ENCODE peak calls at places on chromosomes 11 and 22, in four cellular contexts. L is CD8-positive, alpha-beta T cell; Z is MCF 10A; J is cardiac fibroblast. Y is an unnamed sample.

GRCh38 chr11:58177409-58178054 is 11.3 kb upstream of the OR9Q2 start:
- DNase-seq in L (no peak), Z (no peak), J (no peak), Y (no peak)

GRCh38 chr11:59135648-59136461 is 6.8 kb upstream of the FAM111A start:
- DNase-seq in L (peak; percentile 87), Z (peak; percentile 73), J (peak; percentile 83), Y (peak; percentile 68)

GRCh38 chr22:49655168-49655812 is 172.4 kb downstream of the BRD1 start:
- DNase-seq in L (no peak), Z (no peak), J (no peak), Y (no peak)

GRCh38 chr11:35714882-35715612 is 52.5 kb downstream of the TRIM44 start:
- DNase-seq in L (no peak), Z (no peak), J (peak; percentile 26), Y (no peak)

GRCh38 chr11:35494966-35495365 is 30.4 kb downstream of the PAMR1 start:
- DNase-seq in L (no peak), Z (no peak), J (no peak), Y (no peak)

GRCh38 chr11:85464283-85464682 is 162.9 kb downstream of the DLG2 start:
- DNase-seq in L (no peak), Z (peak; percentile 6), J (no peak), Y (no peak)

GRCh38 chr11:12282676-12283075 is 94.7 kb upstream of the PARVA start:
- DNase-seq in L (no peak), Z (no peak), J (no peak), Y (no peak)

GRCh38 chr11:18383388-18384156 is 10.8 kb upstream of the LDHA start:
- DNase-seq in L (peak; percentile 42), Z (peak; percentile 100), J (peak; percentile 97), Y (no peak)

GRCh38 chr11:130464289-130464812 is 15.9 kb downstream of the ADAMTS15 start:
- DNase-seq in L (no peak), Z (no peak), J (no peak), Y (no peak)

GRCh38 chr11:58165504-58166106 is 23.3 kb upstream of the OR9Q2 start:
- DNase-seq in L (no peak), Z (peak; percentile 30), J (no peak), Y (no peak)

GRCh38 chr11:72446929-72447753 is 12.8 kb upstream of the CLPB start:
- DNase-seq in L (no peak), Z (peak; percentile 66), J (peak; percentile 77), Y (no peak)

GRCh38 chr11:84714316-84714780 is 912.8 kb downstream of the DLG2 start:
- DNase-seq in L (no peak), Z (peak; percentile 76), J (peak; percentile 5), Y (peak; percentile 34)

GRCh38 chr22:41974691-41975290 is 5.5 kb downstream of the SEPTIN3 start:
- DNase-seq in L (no peak), Z (no peak), J (no peak), Y (no peak)

GRCh38 chr22:31122196-31122531 is 602 bp upstream of the INPP5J start:
- DNase-seq in L (no peak), Z (no peak), J (no peak), Y (no peak)

GRCh38 chr11:88181776-88182175 is 6.5 kb upstream of the RAB38 start:
- DNase-seq in L (no peak), Z (peak; percentile 35), J (no peak), Y (no peak)

GRCh38 chr11:64453466-64453865 is 94.5 kb downstream of the RPS6KA4 start:
- DNase-seq in L (no peak), Z (no peak), J (no peak), Y (no peak)
- TF ChIP-seq CTCF in L (no peak), Z (no peak), J (no peak), Y (no peak)

DNA sequence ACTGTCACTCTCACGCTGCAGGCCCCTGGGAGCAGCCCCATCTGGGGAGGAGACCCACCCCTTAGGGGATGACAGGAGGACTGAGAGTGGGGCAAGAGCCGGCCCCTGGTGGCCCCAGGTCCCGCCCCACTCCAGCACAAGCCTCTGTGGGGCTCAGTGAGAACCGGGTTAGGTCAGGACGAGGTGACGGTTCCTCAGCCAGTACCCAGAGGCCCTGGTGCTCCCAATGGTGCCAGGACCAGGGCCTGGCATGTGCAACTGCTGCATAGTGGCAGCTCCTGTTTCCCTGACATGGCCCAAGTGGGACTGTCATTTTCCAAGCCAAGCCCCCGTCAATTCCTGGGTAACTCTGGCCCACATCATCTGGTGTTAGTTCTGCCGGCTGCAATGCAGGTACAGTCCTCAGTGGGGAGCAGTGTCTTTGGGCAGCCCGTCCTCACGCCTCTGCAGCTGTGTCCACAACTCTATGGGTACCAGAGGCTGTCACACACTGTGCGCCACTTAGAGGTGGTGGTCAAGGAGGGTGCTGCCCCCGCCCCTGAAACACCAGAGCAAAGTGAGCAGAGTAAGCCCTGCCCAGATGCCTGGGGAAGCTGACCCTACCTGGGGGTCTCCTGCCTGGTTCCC is 15.9 kb downstream of the CHID1 start:
- DNase-seq in L (no peak), Z (no peak), J (no peak), Y (no peak)
- TF ChIP-seq CTCF in L (no peak), Z (no peak), J (peak; percentile 2), Y (no peak)

GRCh38 chr11:26225643-26226042 is 106.3 kb upstream of the ANO3 start:
- DNase-seq in L (no peak), Z (no peak), J (no peak), Y (no peak)

GRCh38 chr11:26227883-26228502 is 103.9 kb upstream of the ANO3 start:
- DNase-seq in L (no peak), Z (no peak), J (no peak), Y (no peak)

GRCh38 chr11:26228778-26229177 is 103.2 kb upstream of the ANO3 start:
- DNase-seq in L (no peak), Z (no peak), J (peak; percentile 33), Y (no peak)

GRCh38 chr11:26229270-26229669 is 102.7 kb upstream of the ANO3 start:
- DNase-seq in L (no peak), Z (peak; percentile 78), J (peak; percentile 95), Y (no peak)

DNA sequence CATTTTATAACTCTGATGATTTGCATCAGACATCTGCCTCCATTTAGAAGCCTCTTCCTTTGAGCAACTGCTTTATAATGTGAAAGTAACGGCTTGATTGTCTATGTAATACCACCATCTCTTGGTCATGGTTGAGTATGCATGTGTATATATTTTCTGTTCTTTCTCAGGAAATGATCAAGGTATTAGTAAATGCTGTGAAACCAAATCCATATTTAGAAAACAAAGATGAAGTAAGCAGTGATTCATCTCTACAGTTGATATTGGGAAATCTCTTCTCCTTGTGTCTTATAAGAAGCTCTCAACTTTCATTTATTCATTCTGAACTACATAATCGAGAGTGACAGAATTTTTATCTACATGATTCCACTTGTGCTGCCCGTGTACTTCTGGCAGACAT is 104.6 kb upstream of the ANO3 start:
- DNase-seq in L (no peak), Z (peak; percentile 78), J (peak; percentile 87), Y (no peak)
- TF ChIP-seq CTCF in L (no peak), Z (peak; percentile 53), J (peak; percentile 49), Y (peak; percentile 33)

DNA sequence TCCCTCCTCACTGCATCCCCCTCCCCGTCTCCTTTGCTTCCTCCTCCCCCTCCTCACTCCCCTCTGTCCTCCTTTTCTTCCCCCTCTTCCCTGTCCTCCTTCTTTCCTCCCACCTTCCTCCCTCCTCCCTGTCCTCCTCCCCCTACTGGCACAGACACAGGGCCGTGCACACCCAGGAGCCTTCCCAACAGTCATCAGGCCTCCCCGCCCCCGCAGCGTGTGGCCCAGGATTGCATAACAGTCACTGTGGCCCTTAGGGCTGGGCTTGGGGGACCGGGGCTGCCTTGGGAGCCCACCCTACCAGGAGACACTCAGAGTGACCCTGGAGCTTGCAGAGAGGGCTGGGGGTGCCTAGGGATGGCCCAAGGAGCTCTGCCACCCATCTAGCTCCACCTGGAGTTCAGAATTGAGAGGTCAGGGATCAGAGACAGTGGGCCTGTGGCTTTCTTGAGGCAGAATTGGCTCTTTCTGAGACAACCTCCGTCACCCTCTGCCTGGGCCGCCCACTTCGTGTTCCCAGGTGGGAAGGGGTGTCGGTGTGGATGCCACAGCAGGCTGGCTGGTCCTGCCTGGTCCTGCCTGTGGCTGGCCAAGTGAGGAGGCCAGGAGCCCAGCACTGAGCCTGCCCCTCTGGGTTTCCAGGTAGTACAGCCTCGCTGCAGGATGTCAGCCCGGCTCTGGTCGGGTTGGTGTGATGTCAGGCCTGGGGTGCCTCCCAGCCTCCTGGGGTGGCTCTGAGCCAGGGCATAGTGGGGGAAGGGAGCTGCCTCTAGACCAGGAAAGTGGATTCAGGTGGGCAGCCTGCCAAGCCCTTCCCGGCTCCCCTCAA is 1.6 kb downstream of the SPI1 start:
- DNase-seq in L (no peak), Z (peak; percentile 59), J (no peak), Y (no peak)
- TF ChIP-seq CTCF in L (no peak), Z (no peak), J (no peak), Y (no peak)

DNA sequence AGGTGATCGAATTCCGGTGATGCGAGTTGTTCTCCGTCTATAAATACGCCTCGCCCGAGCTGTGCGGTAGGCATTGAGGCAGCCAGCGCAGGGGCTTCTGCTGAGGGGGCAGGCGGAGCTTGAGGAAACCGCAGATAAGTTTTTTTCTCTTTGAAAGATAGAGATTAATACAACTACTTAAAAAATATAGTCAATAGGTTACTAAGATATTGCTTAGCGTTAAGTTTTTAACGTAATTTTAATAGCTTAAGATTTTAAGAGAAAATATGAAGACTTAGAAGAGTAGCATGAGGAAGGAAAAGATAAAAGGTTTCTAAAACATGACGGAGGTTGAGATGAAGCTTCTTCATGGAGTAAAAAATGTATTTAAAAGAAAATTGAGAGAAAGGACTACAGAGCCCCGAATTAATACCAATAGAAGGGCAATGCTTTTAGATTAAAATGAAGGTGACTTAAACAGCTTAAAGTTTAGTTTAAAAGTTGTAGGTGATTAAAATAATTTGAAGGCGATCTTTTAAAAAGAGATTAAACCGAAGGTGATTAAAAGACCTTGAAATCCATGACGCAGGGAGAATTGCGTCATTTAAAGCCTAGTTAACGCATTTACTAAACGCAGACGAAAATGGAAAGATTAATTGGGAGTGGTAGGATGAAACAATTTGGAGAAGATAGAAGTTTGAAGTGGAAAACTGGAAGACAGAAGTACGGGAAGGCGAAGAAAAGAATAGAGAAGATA is at the start of gene MALAT1:
- DNase-seq in L (peak; percentile 95), Z (peak; percentile 95), J (peak; percentile 98), Y (peak; percentile 88)
- TF ChIP-seq CTCF in L (no peak), Z (no peak), J (no peak), Y (no peak)

DNA sequence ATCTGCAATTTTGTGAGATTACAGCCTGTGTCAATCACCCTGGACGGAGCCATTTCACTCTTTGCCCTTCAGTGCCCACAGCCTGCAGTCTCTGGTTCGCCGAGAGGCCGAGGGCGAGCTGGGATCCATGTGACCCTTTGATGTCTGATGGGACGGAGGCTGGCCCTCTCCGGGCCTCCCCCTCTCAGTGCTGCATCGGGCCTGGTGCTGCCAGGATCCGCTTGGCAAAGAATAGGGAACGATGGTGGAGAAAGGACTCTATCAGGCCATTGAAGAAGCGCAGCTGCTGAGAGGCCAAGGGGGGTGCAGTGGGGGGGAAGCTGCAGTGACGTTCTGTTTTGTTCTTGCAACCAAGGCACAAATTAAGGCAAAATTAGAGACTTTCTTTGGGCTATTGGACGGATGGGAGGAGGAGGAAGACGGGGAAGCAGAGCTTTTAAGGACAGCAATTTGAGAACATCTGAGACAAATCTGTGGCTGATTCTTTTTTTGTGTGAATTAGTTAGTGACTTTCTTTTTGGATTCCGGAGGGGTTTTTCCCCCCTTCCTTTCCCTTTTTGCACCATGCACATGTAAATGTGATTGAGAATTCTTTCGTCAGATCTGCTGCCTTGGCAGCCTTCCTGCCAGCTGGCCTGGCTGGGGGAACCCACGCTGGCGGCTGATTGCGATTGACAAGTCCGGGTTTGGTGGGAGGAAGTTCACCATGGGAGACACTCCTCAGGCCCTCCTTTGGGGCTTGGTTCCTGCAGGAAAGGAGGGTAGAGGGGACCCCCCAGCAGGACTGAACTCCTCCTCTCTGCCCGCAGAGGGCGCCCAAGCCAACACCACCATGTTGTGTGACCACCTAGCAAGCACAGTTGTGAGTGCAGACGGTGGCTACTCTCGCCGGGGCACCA is 214.5 kb downstream of the NTM start:
- DNase-seq in L (no peak), Z (no peak), J (no peak), Y (no peak)
- TF ChIP-seq CTCF in L (no peak), Z (no peak), J (no peak), Y (no peak)